ENCODE peak calls at places on chromosome 7, in eight cellular contexts. One of them, this sample, is unnamed.

GRCh38 chr7:6271694-6272371 is 591 bp downstream of the CYTH3 start:
- DNase-seq in H9: no peak
- DNase-seq in A549: no peak
- DNase-seq in cardiac muscle cell: no peak
- DNase-seq in mammary epithelial cell: no peak
- DNase-seq in GM23338: no peak
- DNase-seq in CD4-positive, alpha-beta T cell: no peak
- DNase-seq in psoas muscle: peak; percentile 59
- DNase-seq in this sample: no peak

GRCh38 chr7:134565643-134566136 is 16.8 kb downstream of the AKR1B15 start:
- DNase-seq in H9: no peak
- DNase-seq in A549: no peak
- DNase-seq in cardiac muscle cell: peak; percentile 57
- DNase-seq in mammary epithelial cell: peak; percentile 49
- DNase-seq in GM23338: no peak
- DNase-seq in CD4-positive, alpha-beta T cell: no peak
- DNase-seq in psoas muscle: peak; percentile 60
- DNase-seq in this sample: no peak

GRCh38 chr7:33789871-33790270 is 115.5 kb upstream of the BMPER start:
- DNase-seq in H9: no peak
- DNase-seq in A549: no peak
- DNase-seq in cardiac muscle cell: peak; percentile 50
- DNase-seq in mammary epithelial cell: no peak
- DNase-seq in GM23338: no peak
- DNase-seq in CD4-positive, alpha-beta T cell: no peak
- DNase-seq in psoas muscle: no peak
- DNase-seq in this sample: no peak

GRCh38 chr7:55965805-55966421 is 1.5 kb downstream of the NIPSNAP2 start:
- DNase-seq in H9: no peak
- DNase-seq in A549: no peak
- DNase-seq in cardiac muscle cell: no peak
- DNase-seq in mammary epithelial cell: peak; percentile 16
- DNase-seq in GM23338: no peak
- DNase-seq in CD4-positive, alpha-beta T cell: no peak
- DNase-seq in psoas muscle: peak; percentile 83
- DNase-seq in this sample: peak; percentile 91

GRCh38 chr7:4189151-4189570 is 492.9 kb upstream of the FOXK1 start:
- DNase-seq in H9: no peak
- DNase-seq in A549: no peak
- DNase-seq in cardiac muscle cell: no peak
- DNase-seq in mammary epithelial cell: peak; percentile 96
- DNase-seq in GM23338: no peak
- DNase-seq in CD4-positive, alpha-beta T cell: no peak
- DNase-seq in psoas muscle: peak; percentile 87
- DNase-seq in this sample: peak; percentile 95

GRCh38 chr7:22346383-22347107 is 10.4 kb downstream of the RAPGEF5 start:
- DNase-seq in H9: no peak
- DNase-seq in A549: no peak
- DNase-seq in cardiac muscle cell: no peak
- DNase-seq in mammary epithelial cell: no peak
- DNase-seq in GM23338: no peak
- DNase-seq in CD4-positive, alpha-beta T cell: no peak
- DNase-seq in psoas muscle: no peak
- DNase-seq in this sample: peak; percentile 47

GRCh38 chr7:98551541-98552273 is 65.4 kb upstream of the NPTX2 start:
- DNase-seq in H9: no peak
- DNase-seq in A549: no peak
- DNase-seq in cardiac muscle cell: no peak
- DNase-seq in mammary epithelial cell: no peak
- DNase-seq in GM23338: no peak
- DNase-seq in CD4-positive, alpha-beta T cell: no peak
- DNase-seq in psoas muscle: no peak
- DNase-seq in this sample: no peak

GRCh38 chr7:141460781-141461715 is 90.2 kb upstream of the AGK start:
- DNase-seq in H9: no peak
- DNase-seq in A549: no peak
- DNase-seq in cardiac muscle cell: no peak
- DNase-seq in mammary epithelial cell: peak; percentile 49
- DNase-seq in GM23338: no peak
- DNase-seq in CD4-positive, alpha-beta T cell: no peak
- DNase-seq in psoas muscle: no peak
- DNase-seq in this sample: peak; percentile 63

GRCh38 chr7:84249651-84250050 is 55.1 kb upstream of the SEMA3A start:
- DNase-seq in H9: no peak
- DNase-seq in A549: no peak
- DNase-seq in cardiac muscle cell: no peak
- DNase-seq in mammary epithelial cell: no peak
- DNase-seq in GM23338: no peak
- DNase-seq in CD4-positive, alpha-beta T cell: no peak
- DNase-seq in psoas muscle: no peak
- DNase-seq in this sample: no peak

GRCh38 chr7:141754939-141755338 is 9.0 kb upstream of the TAS2R3 start:
- DNase-seq in H9: peak; percentile 38
- DNase-seq in A549: peak; percentile 33
- DNase-seq in cardiac muscle cell: peak; percentile 28
- DNase-seq in mammary epithelial cell: peak; percentile 11
- DNase-seq in GM23338: peak; percentile 86
- DNase-seq in CD4-positive, alpha-beta T cell: no peak
- DNase-seq in psoas muscle: no peak
- DNase-seq in this sample: no peak

GRCh38 chr7:100215895-100216294 is 3.9 kb upstream of the PVRIG start:
- DNase-seq in H9: no peak
- DNase-seq in A549: no peak
- DNase-seq in cardiac muscle cell: peak; percentile 28
- DNase-seq in mammary epithelial cell: no peak
- DNase-seq in GM23338: no peak
- DNase-seq in CD4-positive, alpha-beta T cell: no peak
- DNase-seq in psoas muscle: no peak
- DNase-seq in this sample: no peak

GRCh38 chr7:140229591-140230516 is 53.1 kb upstream of the KDM7A start:
- DNase-seq in H9: peak; percentile 74
- DNase-seq in A549: no peak
- DNase-seq in cardiac muscle cell: no peak
- DNase-seq in mammary epithelial cell: no peak
- DNase-seq in GM23338: peak; percentile 69
- DNase-seq in CD4-positive, alpha-beta T cell: peak; percentile 82
- DNase-seq in psoas muscle: no peak
- DNase-seq in this sample: no peak

GRCh38 chr7:129561677-129562424 is 49.7 kb upstream of the NRF1 start:
- DNase-seq in H9: peak; percentile 50
- DNase-seq in A549: no peak
- DNase-seq in cardiac muscle cell: no peak
- DNase-seq in mammary epithelial cell: no peak
- DNase-seq in GM23338: peak; percentile 49
- DNase-seq in CD4-positive, alpha-beta T cell: no peak
- DNase-seq in psoas muscle: no peak
- DNase-seq in this sample: no peak

GRCh38 chr7:18495412-18496335 is at the start of gene HDAC9:
- DNase-seq in H9: peak; percentile 66
- DNase-seq in A549: no peak
- DNase-seq in cardiac muscle cell: peak; percentile 63
- DNase-seq in mammary epithelial cell: peak; percentile 51
- DNase-seq in GM23338: peak; percentile 90
- DNase-seq in CD4-positive, alpha-beta T cell: no peak
- DNase-seq in psoas muscle: peak; percentile 56
- DNase-seq in this sample: no peak

GRCh38 chr7:142884285-142884637 is 1.3 kb downstream of the TRPV6 start:
- DNase-seq in H9: peak; percentile 14
- DNase-seq in A549: no peak
- DNase-seq in cardiac muscle cell: no peak
- DNase-seq in mammary epithelial cell: no peak
- DNase-seq in GM23338: no peak
- DNase-seq in CD4-positive, alpha-beta T cell: no peak
- DNase-seq in psoas muscle: no peak
- DNase-seq in this sample: no peak

GRCh38 chr7:131223151-131223550 is 104.5 kb upstream of the MKLN1 start:
- DNase-seq in H9: no peak
- DNase-seq in A549: no peak
- DNase-seq in cardiac muscle cell: no peak
- DNase-seq in mammary epithelial cell: no peak
- DNase-seq in GM23338: no peak
- DNase-seq in CD4-positive, alpha-beta T cell: no peak
- DNase-seq in psoas muscle: no peak
- DNase-seq in this sample: no peak

GRCh38 chr7:44046321-44047061 is 2.0 kb downstream of the DBNL start:
- DNase-seq in H9: no peak
- DNase-seq in A549: no peak
- DNase-seq in cardiac muscle cell: no peak
- DNase-seq in mammary epithelial cell: no peak
- DNase-seq in GM23338: no peak
- DNase-seq in CD4-positive, alpha-beta T cell: peak; percentile 39
- DNase-seq in psoas muscle: peak; percentile 19
- DNase-seq in this sample: no peak

GRCh38 chr7:148575640-148576411 is 14.7 kb upstream of the C7orf33 start:
- DNase-seq in H9: peak; percentile 75
- DNase-seq in A549: peak; percentile 58
- DNase-seq in cardiac muscle cell: peak; percentile 77
- DNase-seq in mammary epithelial cell: peak; percentile 42
- DNase-seq in GM23338: peak; percentile 83
- DNase-seq in CD4-positive, alpha-beta T cell: peak; percentile 50
- DNase-seq in psoas muscle: peak; percentile 71
- DNase-seq in this sample: peak; percentile 41

DNA sequence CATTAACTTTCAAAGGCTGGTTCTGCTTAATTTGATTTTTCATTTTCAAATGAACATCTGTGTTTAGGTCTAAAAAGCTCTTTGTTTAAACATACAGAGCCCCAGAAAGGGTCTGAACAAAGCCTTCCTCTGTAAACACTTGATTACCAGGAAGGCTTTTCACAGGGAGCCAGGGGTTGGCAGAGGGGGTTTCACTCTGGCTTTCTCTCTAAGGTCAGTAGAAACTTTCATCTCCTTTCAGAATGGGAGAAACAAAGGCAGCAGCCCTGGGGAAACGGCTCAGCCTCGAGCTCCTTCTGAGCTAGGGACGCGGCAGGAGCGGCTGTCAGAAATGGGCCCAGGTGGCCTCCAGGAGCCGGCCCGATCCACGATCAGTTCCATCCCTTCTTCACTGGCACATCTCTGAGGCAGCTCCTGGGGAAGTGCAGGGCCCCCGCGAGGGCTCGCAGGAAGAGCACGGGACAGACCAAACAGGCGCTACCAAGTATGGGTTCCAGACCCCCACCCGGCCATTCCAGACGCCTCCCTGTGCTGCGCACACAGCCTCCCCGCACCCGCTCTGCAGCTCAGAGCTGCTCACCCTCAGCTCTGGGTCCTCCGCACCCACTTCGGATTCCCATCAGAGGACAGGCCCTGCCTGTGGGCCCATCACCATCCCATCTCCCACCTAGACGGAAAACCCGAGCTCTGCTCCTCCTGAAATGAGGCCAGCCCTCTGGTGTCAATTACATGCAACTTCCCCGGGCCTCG is 124.1 kb downstream of the MAD1L1 start:
- DNase-seq in H9: no peak
- DNase-seq in A549: no peak
- DNase-seq in cardiac muscle cell: no peak
- DNase-seq in mammary epithelial cell: no peak
- DNase-seq in GM23338: no peak
- DNase-seq in CD4-positive, alpha-beta T cell: no peak
- DNase-seq in psoas muscle: no peak
- DNase-seq in this sample: no peak
- H3K27ac ChIP-seq in H9: no peak overlapping the region
- H3K27ac ChIP-seq in A549: no peak overlapping the region
- H3K27ac ChIP-seq in cardiac muscle cell: no peak overlapping the region
- H3K27ac ChIP-seq in mammary epithelial cell: no peak overlapping the region
- H3K27ac ChIP-seq in GM23338: no peak overlapping the region
- H3K27ac ChIP-seq in CD4-positive, alpha-beta T cell: no peak overlapping the region
- H3K27ac ChIP-seq in psoas muscle: no peak overlapping the region
- H3K27ac ChIP-seq in this sample: no peak overlapping the region

GRCh38 chr7:24716480-24717246 is 40.6 kb downstream of the GSDME start:
- DNase-seq in H9: no peak
- DNase-seq in A549: no peak
- DNase-seq in cardiac muscle cell: no peak
- DNase-seq in mammary epithelial cell: no peak
- DNase-seq in GM23338: no peak
- DNase-seq in CD4-positive, alpha-beta T cell: no peak
- DNase-seq in psoas muscle: no peak
- DNase-seq in this sample: no peak

GRCh38 chr7:24717694-24718320 is 39.5 kb downstream of the GSDME start:
- DNase-seq in H9: no peak
- DNase-seq in A549: no peak
- DNase-seq in cardiac muscle cell: peak; percentile 56
- DNase-seq in mammary epithelial cell: no peak
- DNase-seq in GM23338: no peak
- DNase-seq in CD4-positive, alpha-beta T cell: no peak
- DNase-seq in psoas muscle: no peak
- DNase-seq in this sample: no peak

GRCh38 chr7:24717247-24717622 is 40.0 kb downstream of the GSDME start:
- DNase-seq in H9: no peak
- DNase-seq in A549: no peak
- DNase-seq in cardiac muscle cell: no peak
- DNase-seq in mammary epithelial cell: no peak
- DNase-seq in GM23338: no peak
- DNase-seq in CD4-positive, alpha-beta T cell: no peak
- DNase-seq in psoas muscle: no peak
- DNase-seq in this sample: no peak

GRCh38 chr7:24718977-24719491 is 38.2 kb downstream of the GSDME start:
- DNase-seq in H9: no peak
- DNase-seq in A549: no peak
- DNase-seq in cardiac muscle cell: no peak
- DNase-seq in mammary epithelial cell: no peak
- DNase-seq in GM23338: no peak
- DNase-seq in CD4-positive, alpha-beta T cell: no peak
- DNase-seq in psoas muscle: no peak
- DNase-seq in this sample: no peak

DNA sequence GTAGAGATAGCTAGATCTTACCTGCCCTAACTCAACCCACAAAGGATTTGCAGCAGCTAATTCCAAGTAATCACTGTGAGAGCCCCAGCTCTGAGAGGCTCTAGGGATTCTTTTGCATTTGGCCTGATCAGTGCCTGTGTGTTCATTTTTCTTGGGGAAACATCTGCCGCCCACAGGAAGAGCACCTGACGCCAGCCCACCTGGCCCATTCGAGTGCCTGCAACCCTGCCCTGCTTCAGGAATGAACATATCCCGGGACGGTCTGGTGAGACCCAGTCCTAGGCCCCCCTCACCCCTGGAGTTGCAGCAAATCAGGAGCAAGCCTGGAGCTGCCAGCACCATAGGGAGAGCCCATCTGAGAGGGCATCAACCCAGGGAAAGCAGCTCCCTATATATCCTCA is 38.8 kb downstream of the GSDME start:
- DNase-seq in H9: no peak
- DNase-seq in A549: no peak
- DNase-seq in cardiac muscle cell: no peak
- DNase-seq in mammary epithelial cell: no peak
- DNase-seq in GM23338: no peak
- DNase-seq in CD4-positive, alpha-beta T cell: no peak
- DNase-seq in psoas muscle: no peak
- DNase-seq in this sample: no peak
- H3K27ac ChIP-seq in H9: no peak overlapping the region
- H3K27ac ChIP-seq in A549: no peak overlapping the region
- H3K27ac ChIP-seq in cardiac muscle cell: no peak overlapping the region
- H3K27ac ChIP-seq in mammary epithelial cell: no peak overlapping the region
- H3K27ac ChIP-seq in GM23338: no peak overlapping the region
- H3K27ac ChIP-seq in CD4-positive, alpha-beta T cell: no peak overlapping the region
- H3K27ac ChIP-seq in psoas muscle: no peak overlapping the region
- H3K27ac ChIP-seq in this sample: no peak overlapping the region

GRCh38 chr7:27112960-27113949 is 10.8 kb upstream of the HOXA2 start:
- DNase-seq in H9: peak; percentile 76
- DNase-seq in A549: peak; percentile 90
- DNase-seq in cardiac muscle cell: no peak
- DNase-seq in mammary epithelial cell: peak; percentile 85
- DNase-seq in GM23338: peak; percentile 84
- DNase-seq in CD4-positive, alpha-beta T cell: no peak
- DNase-seq in psoas muscle: peak; percentile 83
- DNase-seq in this sample: no peak
- H3K27ac ChIP-seq in H9: no peak overlapping the region
- H3K27ac ChIP-seq in A549: peak overlapping the region; percentile 92
- H3K27ac ChIP-seq in cardiac muscle cell: no peak overlapping the region
- H3K27ac ChIP-seq in mammary epithelial cell: peak overlapping the region; percentile 73
- H3K27ac ChIP-seq in GM23338: no peak overlapping the region
- H3K27ac ChIP-seq in CD4-positive, alpha-beta T cell: no peak overlapping the region
- H3K27ac ChIP-seq in psoas muscle: peak overlapping the region; percentile 92
- H3K27ac ChIP-seq in this sample: peak overlapping the region; percentile 62

GRCh38 chr7:23358152-23358674 is 59.1 kb downstream of the MALSU1 start:
- DNase-seq in H9: no peak
- DNase-seq in A549: no peak
- DNase-seq in cardiac muscle cell: no peak
- DNase-seq in mammary epithelial cell: no peak
- DNase-seq in GM23338: no peak
- DNase-seq in CD4-positive, alpha-beta T cell: no peak
- DNase-seq in psoas muscle: no peak
- DNase-seq in this sample: no peak
- H3K27ac ChIP-seq in H9: peak overlapping the region; percentile 55
- H3K27ac ChIP-seq in A549: peak overlapping the region; percentile 60
- H3K27ac ChIP-seq in cardiac muscle cell: peak overlapping the region; percentile 70
- H3K27ac ChIP-seq in mammary epithelial cell: no peak overlapping the region
- H3K27ac ChIP-seq in GM23338: peak overlapping the region; percentile 76
- H3K27ac ChIP-seq in CD4-positive, alpha-beta T cell: no peak overlapping the region
- H3K27ac ChIP-seq in psoas muscle: no peak overlapping the region
- H3K27ac ChIP-seq in this sample: no peak overlapping the region